ENCODE peak calls at places on chromosomes 6 and 20, in ten cellular contexts. One of them, this sample, is unnamed.

GRCh38 chr20:63913768-63914167 is 18.8 kb downstream of the DNAJC5 start:
- DNase-seq in foreskin fibroblast: no peak
- DNase-seq in CD4-positive, alpha-beta T cell: no peak
- DNase-seq in gastrocnemius medialis: no peak
- DNase-seq in epithelial cell of esophagus: no peak
- DNase-seq in BE2C: no peak
- DNase-seq in WTC11: no peak
- DNase-seq in GM13976: no peak
- DNase-seq in suprapubic skin: no peak
- DNase-seq in omental fat pad: no peak
- DNase-seq in this sample: no peak

GRCh38 chr20:19767070-19767469 is 9.0 kb downstream of the RIN2 start:
- DNase-seq in foreskin fibroblast: no peak
- DNase-seq in CD4-positive, alpha-beta T cell: no peak
- DNase-seq in gastrocnemius medialis: no peak
- DNase-seq in epithelial cell of esophagus: peak
- DNase-seq in BE2C: no peak
- DNase-seq in WTC11: no peak
- DNase-seq in GM13976: no peak
- DNase-seq in suprapubic skin: no peak
- DNase-seq in omental fat pad: no peak
- DNase-seq in this sample: no peak

GRCh38 chr20:25084616-25085187 is 2.8 kb upstream of the VSX1 start:
- DNase-seq in foreskin fibroblast: peak
- DNase-seq in CD4-positive, alpha-beta T cell: no peak
- DNase-seq in gastrocnemius medialis: no peak
- DNase-seq in epithelial cell of esophagus: no peak
- DNase-seq in BE2C: no peak
- DNase-seq in WTC11: peak
- DNase-seq in GM13976: no peak
- DNase-seq in suprapubic skin: no peak
- DNase-seq in omental fat pad: no peak
- DNase-seq in this sample: no peak

GRCh38 chr6:144897441-144897921 is 612.3 kb downstream of the UTRN start:
- DNase-seq in foreskin fibroblast: peak
- DNase-seq in CD4-positive, alpha-beta T cell: no peak
- DNase-seq in gastrocnemius medialis: no peak
- DNase-seq in epithelial cell of esophagus: peak
- DNase-seq in BE2C: no peak
- DNase-seq in WTC11: no peak
- DNase-seq in GM13976: no peak
- DNase-seq in suprapubic skin: no peak
- DNase-seq in omental fat pad: no peak
- DNase-seq in this sample: peak

GRCh38 chr6:71460933-71461332 is 172.3 kb downstream of the OGFRL1 start:
- DNase-seq in foreskin fibroblast: peak
- DNase-seq in CD4-positive, alpha-beta T cell: no peak
- DNase-seq in gastrocnemius medialis: no peak
- DNase-seq in epithelial cell of esophagus: peak
- DNase-seq in BE2C: no peak
- DNase-seq in WTC11: no peak
- DNase-seq in GM13976: no peak
- DNase-seq in suprapubic skin: no peak
- DNase-seq in omental fat pad: no peak
- DNase-seq in this sample: no peak

GRCh38 chr20:49696594-49696993 is 17.1 kb downstream of the B4GALT5 start:
- DNase-seq in foreskin fibroblast: peak
- DNase-seq in CD4-positive, alpha-beta T cell: no peak
- DNase-seq in gastrocnemius medialis: no peak
- DNase-seq in epithelial cell of esophagus: peak
- DNase-seq in BE2C: no peak
- DNase-seq in WTC11: no peak
- DNase-seq in GM13976: no peak
- DNase-seq in suprapubic skin: no peak
- DNase-seq in omental fat pad: no peak
- DNase-seq in this sample: no peak

GRCh38 chr6:4291453-4292403 is 156.4 kb upstream of the ECI2 start:
- DNase-seq in foreskin fibroblast: peak
- DNase-seq in CD4-positive, alpha-beta T cell: no peak
- DNase-seq in gastrocnemius medialis: no peak
- DNase-seq in epithelial cell of esophagus: peak
- DNase-seq in BE2C: no peak
- DNase-seq in WTC11: no peak
- DNase-seq in GM13976: no peak
- DNase-seq in suprapubic skin: no peak
- DNase-seq in omental fat pad: no peak
- DNase-seq in this sample: peak

GRCh38 chr6:85726206-85726605 is 83.5 kb upstream of the SYNCRIP start:
- DNase-seq in foreskin fibroblast: peak
- DNase-seq in CD4-positive, alpha-beta T cell: no peak
- DNase-seq in gastrocnemius medialis: no peak
- DNase-seq in epithelial cell of esophagus: no peak
- DNase-seq in BE2C: no peak
- DNase-seq in WTC11: no peak
- DNase-seq in GM13976: no peak
- DNase-seq in suprapubic skin: no peak
- DNase-seq in omental fat pad: no peak
- DNase-seq in this sample: no peak

GRCh38 chr6:4466260-4466659 is 309.9 kb upstream of the CDYL start:
- DNase-seq in foreskin fibroblast: peak
- DNase-seq in CD4-positive, alpha-beta T cell: no peak
- DNase-seq in gastrocnemius medialis: no peak
- DNase-seq in epithelial cell of esophagus: peak
- DNase-seq in BE2C: no peak
- DNase-seq in WTC11: no peak
- DNase-seq in GM13976: no peak
- DNase-seq in suprapubic skin: no peak
- DNase-seq in omental fat pad: no peak
- DNase-seq in this sample: no peak

GRCh38 chr20:54179946-54180345 is 6.2 kb upstream of the CYP24A1 start:
- DNase-seq in foreskin fibroblast: no peak
- DNase-seq in CD4-positive, alpha-beta T cell: no peak
- DNase-seq in gastrocnemius medialis: no peak
- DNase-seq in epithelial cell of esophagus: peak
- DNase-seq in BE2C: no peak
- DNase-seq in WTC11: no peak
- DNase-seq in GM13976: no peak
- DNase-seq in suprapubic skin: no peak
- DNase-seq in omental fat pad: no peak
- DNase-seq in this sample: no peak

GRCh38 chr20:24153101-24154040 is 164.8 kb upstream of the GGTLC1 start:
- DNase-seq in foreskin fibroblast: no peak
- DNase-seq in CD4-positive, alpha-beta T cell: no peak
- DNase-seq in gastrocnemius medialis: no peak
- DNase-seq in epithelial cell of esophagus: no peak
- DNase-seq in BE2C: no peak
- DNase-seq in WTC11: no peak
- DNase-seq in GM13976: no peak
- DNase-seq in suprapubic skin: no peak
- DNase-seq in omental fat pad: no peak
- DNase-seq in this sample: no peak

GRCh38 chr6:155678361-155678760 is 222.7 kb upstream of the NOX3 start:
- DNase-seq in foreskin fibroblast: peak
- DNase-seq in CD4-positive, alpha-beta T cell: no peak
- DNase-seq in gastrocnemius medialis: no peak
- DNase-seq in epithelial cell of esophagus: no peak
- DNase-seq in BE2C: no peak
- DNase-seq in WTC11: no peak
- DNase-seq in GM13976: no peak
- DNase-seq in suprapubic skin: no peak
- DNase-seq in omental fat pad: no peak
- DNase-seq in this sample: no peak

GRCh38 chr6:44278774-44279697 is 8.8 kb downstream of the TMEM151B start:
- DNase-seq in foreskin fibroblast: no peak
- DNase-seq in CD4-positive, alpha-beta T cell: no peak
- DNase-seq in gastrocnemius medialis: no peak
- DNase-seq in epithelial cell of esophagus: no peak
- DNase-seq in BE2C: no peak
- DNase-seq in WTC11: no peak
- DNase-seq in GM13976: no peak
- DNase-seq in suprapubic skin: no peak
- DNase-seq in omental fat pad: no peak
- DNase-seq in this sample: no peak

GRCh38 chr6:170235726-170236125 is 55.2 kb downstream of the DLL1 start:
- DNase-seq in foreskin fibroblast: no peak
- DNase-seq in CD4-positive, alpha-beta T cell: no peak
- DNase-seq in gastrocnemius medialis: no peak
- DNase-seq in epithelial cell of esophagus: no peak
- DNase-seq in BE2C: no peak
- DNase-seq in WTC11: no peak
- DNase-seq in GM13976: no peak
- DNase-seq in suprapubic skin: peak
- DNase-seq in omental fat pad: no peak
- DNase-seq in this sample: no peak

GRCh38 chr6:11609324-11610071 is 71.9 kb downstream of the TMEM170B start:
- DNase-seq in foreskin fibroblast: peak
- DNase-seq in CD4-positive, alpha-beta T cell: no peak
- DNase-seq in gastrocnemius medialis: no peak
- DNase-seq in epithelial cell of esophagus: no peak
- DNase-seq in BE2C: no peak
- DNase-seq in WTC11: no peak
- DNase-seq in GM13976: no peak
- DNase-seq in suprapubic skin: no peak
- DNase-seq in omental fat pad: no peak
- DNase-seq in this sample: no peak

GRCh38 chr6:1390805-1391511 is 1.6 kb downstream of the FOXF2 start:
- DNase-seq in foreskin fibroblast: peak
- DNase-seq in CD4-positive, alpha-beta T cell: no peak
- DNase-seq in gastrocnemius medialis: no peak
- DNase-seq in epithelial cell of esophagus: peak
- DNase-seq in BE2C: no peak
- DNase-seq in WTC11: peak
- DNase-seq in GM13976: no peak
- DNase-seq in suprapubic skin: peak
- DNase-seq in omental fat pad: no peak
- DNase-seq in this sample: no peak

GRCh38 chr6:117233146-117233545 is 32.2 kb upstream of the VGLL2 start:
- DNase-seq in foreskin fibroblast: no peak
- DNase-seq in CD4-positive, alpha-beta T cell: no peak
- DNase-seq in gastrocnemius medialis: peak
- DNase-seq in epithelial cell of esophagus: no peak
- DNase-seq in BE2C: no peak
- DNase-seq in WTC11: no peak
- DNase-seq in GM13976: no peak
- DNase-seq in suprapubic skin: no peak
- DNase-seq in omental fat pad: no peak
- DNase-seq in this sample: no peak

GRCh38 chr6:110560239-110561015 is 84.0 kb upstream of the SLC22A16 start:
- DNase-seq in foreskin fibroblast: no peak
- DNase-seq in CD4-positive, alpha-beta T cell: no peak
- DNase-seq in gastrocnemius medialis: no peak
- DNase-seq in epithelial cell of esophagus: no peak
- DNase-seq in BE2C: no peak
- DNase-seq in WTC11: no peak
- DNase-seq in GM13976: no peak
- DNase-seq in suprapubic skin: no peak
- DNase-seq in omental fat pad: no peak
- DNase-seq in this sample: no peak

GRCh38 chr6:133992992-133993682 is 40.1 kb downstream of the TBPL1 start:
- DNase-seq in foreskin fibroblast: no peak
- DNase-seq in CD4-positive, alpha-beta T cell: no peak
- DNase-seq in gastrocnemius medialis: no peak
- DNase-seq in epithelial cell of esophagus: no peak
- DNase-seq in BE2C: no peak
- DNase-seq in WTC11: no peak
- DNase-seq in GM13976: no peak
- DNase-seq in suprapubic skin: no peak
- DNase-seq in omental fat pad: no peak
- DNase-seq in this sample: no peak

GRCh38 chr20:41457173-41457857 is 90.7 kb upstream of the EMILIN3 start:
- DNase-seq in foreskin fibroblast: no peak
- DNase-seq in CD4-positive, alpha-beta T cell: no peak
- DNase-seq in gastrocnemius medialis: peak
- DNase-seq in epithelial cell of esophagus: no peak
- DNase-seq in BE2C: no peak
- DNase-seq in WTC11: no peak
- DNase-seq in GM13976: no peak
- DNase-seq in suprapubic skin: no peak
- DNase-seq in omental fat pad: no peak
- DNase-seq in this sample: no peak
- TF ChIP-seq CTCF in foreskin fibroblast: no peak
- TF ChIP-seq CTCF in CD4-positive, alpha-beta T cell: no peak
- TF ChIP-seq CTCF in gastrocnemius medialis: no peak
- TF ChIP-seq CTCF in epithelial cell of esophagus: no peak
- TF ChIP-seq CTCF in BE2C: no peak
- TF ChIP-seq CTCF in WTC11: no peak
- TF ChIP-seq CTCF in GM13976: no peak
- TF ChIP-seq CTCF in suprapubic skin: no peak
- TF ChIP-seq CTCF in omental fat pad: no peak
- TF ChIP-seq CTCF in this sample: no peak

DNA sequence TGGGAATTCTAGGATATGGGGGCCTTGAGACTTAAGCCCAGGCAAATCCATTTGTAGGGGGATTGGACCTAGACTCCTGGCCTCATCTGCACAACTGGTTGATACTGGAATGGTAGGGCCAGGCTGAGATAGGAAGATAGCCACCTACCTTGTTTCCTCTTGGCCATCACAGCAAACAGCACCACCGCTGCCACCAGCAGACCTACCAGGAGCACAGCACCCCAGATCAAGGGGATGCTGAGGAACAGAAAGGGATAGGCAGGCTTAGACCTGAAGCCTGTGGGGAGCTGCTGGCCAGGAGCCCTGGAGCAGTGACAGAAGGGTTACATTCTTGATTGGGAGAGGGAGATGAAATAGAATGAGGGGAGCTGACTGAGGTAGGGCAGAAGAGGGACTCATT is 3.5 kb downstream of the TREML1 start:
- DNase-seq in foreskin fibroblast: no peak
- DNase-seq in CD4-positive, alpha-beta T cell: no peak
- DNase-seq in gastrocnemius medialis: no peak
- DNase-seq in epithelial cell of esophagus: peak
- DNase-seq in BE2C: no peak
- DNase-seq in WTC11: no peak
- DNase-seq in GM13976: no peak
- DNase-seq in suprapubic skin: no peak
- DNase-seq in omental fat pad: no peak
- DNase-seq in this sample: no peak
- TF ChIP-seq CTCF in foreskin fibroblast: no peak
- TF ChIP-seq CTCF in CD4-positive, alpha-beta T cell: no peak
- TF ChIP-seq CTCF in gastrocnemius medialis: no peak
- TF ChIP-seq CTCF in epithelial cell of esophagus: peak
- TF ChIP-seq CTCF in BE2C: no peak
- TF ChIP-seq CTCF in WTC11: no peak
- TF ChIP-seq CTCF in GM13976: no peak
- TF ChIP-seq CTCF in suprapubic skin: no peak
- TF ChIP-seq CTCF in omental fat pad: no peak
- TF ChIP-seq CTCF in this sample: no peak

GRCh38 chr6:143188292-143188691 is 127.6 kb downstream of the AIG1 start:
- DNase-seq in foreskin fibroblast: no peak
- DNase-seq in CD4-positive, alpha-beta T cell: no peak
- DNase-seq in gastrocnemius medialis: no peak
- DNase-seq in epithelial cell of esophagus: no peak
- DNase-seq in BE2C: no peak
- DNase-seq in WTC11: no peak
- DNase-seq in GM13976: no peak
- DNase-seq in suprapubic skin: no peak
- DNase-seq in omental fat pad: no peak
- DNase-seq in this sample: no peak
- TF ChIP-seq CTCF in foreskin fibroblast: no peak
- TF ChIP-seq CTCF in CD4-positive, alpha-beta T cell: no peak
- TF ChIP-seq CTCF in gastrocnemius medialis: no peak
- TF ChIP-seq CTCF in epithelial cell of esophagus: no peak
- TF ChIP-seq CTCF in BE2C: no peak
- TF ChIP-seq CTCF in WTC11: no peak
- TF ChIP-seq CTCF in GM13976: no peak
- TF ChIP-seq CTCF in suprapubic skin: no peak
- TF ChIP-seq CTCF in omental fat pad: no peak
- TF ChIP-seq CTCF in this sample: no peak

GRCh38 chr6:127547215-127547614 is 28.1 kb upstream of the MTCL3 start:
- DNase-seq in foreskin fibroblast: peak
- DNase-seq in CD4-positive, alpha-beta T cell: no peak
- DNase-seq in gastrocnemius medialis: no peak
- DNase-seq in epithelial cell of esophagus: peak
- DNase-seq in BE2C: peak
- DNase-seq in WTC11: peak
- DNase-seq in GM13976: no peak
- DNase-seq in suprapubic skin: no peak
- DNase-seq in omental fat pad: no peak
- DNase-seq in this sample: no peak
- TF ChIP-seq CTCF in foreskin fibroblast: peak
- TF ChIP-seq CTCF in CD4-positive, alpha-beta T cell: no peak
- TF ChIP-seq CTCF in gastrocnemius medialis: no peak
- TF ChIP-seq CTCF in epithelial cell of esophagus: peak
- TF ChIP-seq CTCF in BE2C: peak
- TF ChIP-seq CTCF in WTC11: peak
- TF ChIP-seq CTCF in GM13976: no peak
- TF ChIP-seq CTCF in suprapubic skin: no peak
- TF ChIP-seq CTCF in omental fat pad: no peak
- TF ChIP-seq CTCF in this sample: no peak